ENCODE peak calls at places on chromosomes 2 and 18, in four cellular contexts. I, B, F and H are unnamed samples.

GRCh38 chr2:239676716-239677454 is 276.1 kb upstream of the HDAC4 start:
- DNase-seq in B (no peak), I (no peak), F (no peak), H (no peak)

GRCh38 chr18:14086459-14087231 is 45.6 kb downstream of the ZNF519 start:
- DNase-seq in B (peak; percentile 45), F (peak; percentile 51), I (no peak), H (peak; percentile 60)

GRCh38 chr2:40844353-40845277 is 392.7 kb upstream of the SLC8A1 start:
- DNase-seq in F (peak; percentile 1), I (no peak), B (no peak), H (peak; percentile 49)

GRCh38 chr2:168300460-168300859 is 53.1 kb upstream of the STK39 start:
- DNase-seq in B (no peak), I (no peak), F (no peak), H (no peak)

GRCh38 chr2:110866496-110866895 is 134.1 kb downstream of the ACOXL start:
- DNase-seq in I (no peak), B (no peak), F (no peak), H (no peak)

GRCh38 chr2:116142828-116143227 is 1671.7 kb upstream of the DDX18 start:
- DNase-seq in F (no peak), I (no peak), B (no peak), H (peak; percentile 13)

GRCh38 chr2:127193164-127193947 is 26.7 kb downstream of the CYP27C1 start:
- DNase-seq in B (no peak), F (no peak), I (no peak), H (no peak)

GRCh38 chr2:161586517-161587167 is 37.6 kb upstream of the SLC4A10 start:
- DNase-seq in B (peak; percentile 27), I (no peak), F (peak; percentile 16), H (no peak)

GRCh38 chr2:113926314-113926713 is 36.4 kb downstream of the ACTR3 start:
- DNase-seq in F (no peak), I (no peak), B (no peak), H (no peak)

GRCh38 chr2:113922335-113922734 is 32.4 kb downstream of the ACTR3 start:
- DNase-seq in F (no peak), I (no peak), B (no peak), H (no peak)

GRCh38 chr2:113920996-113921395 is 31.1 kb downstream of the ACTR3 start:
- DNase-seq in F (no peak), B (no peak), I (no peak), H (no peak)

GRCh38 chr2:113925884-113926283 is 36.0 kb downstream of the ACTR3 start:
- DNase-seq in I (no peak), F (no peak), B (no peak), H (no peak)

GRCh38 chr2:113922784-113923183 is 32.9 kb downstream of the ACTR3 start:
- DNase-seq in B (no peak), F (no peak), I (no peak), H (no peak)
- TF ChIP-seq NRF1 in B (no peak), F (no peak), I (no peak), H (no peak)

DNA sequence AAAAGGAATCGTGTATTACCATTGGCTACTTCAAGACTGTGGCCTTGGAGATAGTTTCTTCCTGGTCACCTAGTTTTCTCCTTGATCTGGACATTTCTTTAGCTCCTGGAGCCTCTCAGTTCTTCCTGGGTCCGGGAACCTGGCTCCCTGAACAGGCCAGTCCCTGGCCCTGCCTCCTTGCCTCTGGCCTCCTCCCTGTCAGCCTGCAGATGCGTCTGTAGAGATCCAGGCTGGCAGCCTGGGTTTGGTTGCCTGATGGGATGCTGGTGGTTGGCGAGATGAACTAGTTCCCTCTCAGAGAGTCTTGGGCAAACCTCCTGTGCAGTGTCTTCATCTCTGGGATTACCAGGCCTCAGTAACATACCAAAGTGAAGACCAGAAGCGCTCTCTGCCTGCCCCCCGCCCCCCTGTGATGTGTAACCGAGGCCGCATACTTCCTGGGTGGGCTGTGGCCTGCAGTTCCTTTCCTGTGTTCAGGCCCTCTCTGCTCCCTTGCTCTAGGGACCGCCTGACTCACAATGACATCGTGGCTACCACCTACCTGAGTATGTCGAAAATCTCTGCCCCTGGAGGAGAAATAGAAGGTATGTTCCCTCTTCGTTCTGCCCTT is 85.4 kb downstream of the DYSF start:
- DNase-seq in B (no peak), F (no peak), I (no peak), H (no peak)
- TF ChIP-seq NRF1 in B (no peak), F (no peak), I (no peak), H (no peak)

DNA sequence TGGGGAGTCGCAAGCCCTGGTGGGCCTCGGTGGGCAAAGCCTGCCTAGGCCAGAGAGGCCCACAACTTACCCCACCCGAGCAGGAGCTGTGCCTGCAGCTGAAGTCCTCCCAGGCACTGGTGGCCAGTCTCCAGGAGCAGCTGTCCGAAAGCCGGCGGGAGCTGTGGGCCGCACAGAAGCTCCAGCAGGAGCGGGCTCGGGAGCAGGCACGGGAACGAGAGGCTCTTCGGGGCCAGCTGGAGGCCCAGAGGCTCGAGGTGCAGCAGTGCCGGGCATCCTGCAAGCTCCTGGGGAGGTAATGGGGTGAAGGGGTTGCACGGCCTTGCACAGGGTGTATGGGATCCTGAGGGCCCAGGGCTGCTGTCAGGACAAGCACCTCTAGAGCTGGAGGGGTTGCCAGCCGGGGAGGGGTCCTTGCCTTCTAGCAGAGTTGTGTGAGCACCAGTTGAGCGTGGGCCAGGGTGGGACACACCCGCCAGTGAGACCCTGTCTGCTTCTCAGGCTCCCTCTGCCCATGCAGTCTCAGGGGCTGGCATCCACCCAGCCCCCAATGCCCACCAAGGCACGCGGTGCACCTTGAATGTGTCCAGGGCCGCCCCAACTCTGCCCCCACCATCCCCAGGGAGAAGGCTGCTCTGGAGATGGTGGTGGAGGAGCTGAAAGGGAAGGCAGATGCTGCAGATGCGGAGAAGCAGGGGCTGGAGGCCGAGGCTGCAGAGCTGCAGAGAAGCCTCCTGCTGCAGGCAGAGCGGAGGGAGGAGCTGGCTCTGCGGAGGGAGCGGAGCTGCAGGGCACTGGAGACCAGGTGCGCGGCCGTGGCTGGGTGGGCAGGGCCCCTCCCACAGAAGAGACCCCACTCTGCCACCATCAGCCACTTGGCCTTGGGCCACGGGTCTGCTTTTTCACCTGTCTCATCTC is 27.2 kb downstream of the CROCC2 start:
- DNase-seq in I (no peak), B (peak; percentile 16), F (no peak), H (no peak)
- TF ChIP-seq NRF1 in I (no peak), B (no peak), F (no peak), H (no peak)

GRCh38 chr2:151029406-151030157 is 232.1 kb downstream of the RBM43 start:
- DNase-seq in F (no peak), B (no peak), I (no peak), H (no peak)

GRCh38 chr2:151032741-151033152 is 228.9 kb downstream of the RBM43 start:
- DNase-seq in F (no peak), B (no peak), I (no peak), H (no peak)

GRCh38 chr2:151030663-151031230 is 230.9 kb downstream of the RBM43 start:
- DNase-seq in F (peak; percentile 19), I (no peak), B (no peak), H (no peak)

GRCh38 chr2:151028691-151029176 is 232.9 kb downstream of the RBM43 start:
- DNase-seq in I (no peak), B (no peak), F (no peak), H (no peak)

GRCh38 chr2:151033454-151034248 is 228.0 kb downstream of the RBM43 start:
- DNase-seq in I (no peak), B (no peak), F (no peak), H (no peak)
- TF ChIP-seq NRF1 in I (no peak), B (no peak), F (no peak), H (no peak)

GRCh38 chr2:25165992-25166618 is 2.3 kb downstream of the POMC start:
- DNase-seq in B (peak; percentile 73), I (peak; percentile 49), F (peak; percentile 29), H (peak; percentile 65)
- TF ChIP-seq NRF1 in B (no peak), I (no peak), F (no peak), H (no peak)

GRCh38 chr2:15988724-15989123 is 48.4 kb downstream of the MYCN start:
- DNase-seq in B (no peak), I (no peak), F (no peak), H (no peak)

GRCh38 chr2:15991231-15991630 is 50.9 kb downstream of the MYCN start:
- DNase-seq in F (no peak), I (no peak), B (no peak), H (no peak)

GRCh38 chr2:15992457-15993231 is 52.3 kb downstream of the MYCN start:
- DNase-seq in F (no peak), I (no peak), B (no peak), H (no peak)

GRCh38 chr2:15989559-15989958 is 49.2 kb downstream of the MYCN start:
- DNase-seq in F (no peak), I (no peak), B (no peak), H (no peak)

GRCh38 chr2:15990151-15991101 is 50.1 kb downstream of the MYCN start:
- DNase-seq in I (no peak), B (no peak), F (no peak), H (no peak)
- TF ChIP-seq NRF1 in I (no peak), B (no peak), F (no peak), H (no peak)

GRCh38 chr2:227482638-227483340 is 10.8 kb downstream of the AGFG1 start:
- DNase-seq in I (no peak), F (no peak), B (no peak), H (no peak)
- TF ChIP-seq NRF1 in I (no peak), F (no peak), B (no peak), H (no peak)